ENCODE peak calls at places on chromosome 21, in nine cellular contexts. R is AG10803, Y is stomach, C is IMR-90, G is fibroblast of lung, E is colonic mucosa, O is BJ, H is pancreas, N is hepatocyte. T is an unnamed sample.
A peak's percentile ranks its signal among the peaks of the same experiment; 100 is the strongest.

GRCh38 chr21:41673071-41673470 is 93.8 kb downstream of the RIPK4 start:
- DNase-seq in C (no peak), O (no peak), R (no peak), N (no peak), Y (no peak), E (no peak), H (no peak), G (no peak), T (no peak)

GRCh38 chr21:43934716-43935705 is 70.0 kb downstream of the AGPAT3 start:
- DNase-seq in O (no peak), N (no peak), C (no peak), G (no peak), Y (no peak), H (no peak), R (no peak), E (no peak), T (no peak)

GRCh38 chr21:28337319-28337718 is 655.4 kb downstream of the LTN1 start:
- DNase-seq in H (no peak), N (peak; percentile 39), G (peak; percentile 86), Y (no peak), R (peak; percentile 72), O (no peak), C (peak; percentile 78), E (no peak), T (peak; percentile 41)

GRCh38 chr21:45506241-45506817 is 35.9 kb downstream of the SLC19A1 start:
- DNase-seq in H (no peak), N (no peak), E (no peak), C (no peak), R (no peak), G (no peak), O (no peak), Y (no peak), T (no peak)

GRCh38 chr21:39114871-39115658 is 68.2 kb downstream of the PSMG1 start:
- DNase-seq in Y (no peak), C (peak; percentile 74), G (peak; percentile 62), H (no peak), R (peak; percentile 42), N (no peak), O (no peak), E (no peak), T (no peak)

GRCh38 chr21:44427241-44428120 is 27.8 kb upstream of the LRRC3 start:
- DNase-seq in O (no peak), R (no peak), C (no peak), H (no peak), N (no peak), E (no peak), G (no peak), Y (no peak), T (no peak)

GRCh38 chr21:37449302-37449937 is 82.8 kb downstream of the DYRK1A start:
- DNase-seq in H (no peak), C (no peak), G (no peak), Y (no peak), O (no peak), R (no peak), E (no peak), N (no peak), T (no peak)

GRCh38 chr21:43291347-43291950 is 122.6 kb downstream of the CRYAA start:
- DNase-seq in C (no peak), R (no peak), G (no peak), H (no peak), Y (no peak), N (no peak), E (no peak), O (no peak), T (no peak)

GRCh38 chr21:46183910-46184624 is at the start of gene SPATC1L:
- DNase-seq in R (peak; percentile 66), N (peak; percentile 81), C (peak; percentile 83), O (no peak), G (peak; percentile 90), E (peak; percentile 60), Y (peak; percentile 39), H (peak; percentile 76), T (no peak)

GRCh38 chr21:36699546-36700294 is 805 bp downstream of the SIM2 start:
- DNase-seq in Y (no peak), N (no peak), H (no peak), G (no peak), O (no peak), C (no peak), R (no peak), E (no peak), T (no peak)

GRCh38 chr21:45834821-45835293 is 146.7 kb upstream of the COL6A1 start:
- DNase-seq in R (no peak), C (no peak), O (no peak), Y (no peak), G (no peak), H (no peak), N (no peak), E (no peak), T (no peak)

GRCh38 chr21:45142469-45142868 is 68.1 kb downstream of the ADARB1 start:
- DNase-seq in O (no peak), R (peak; percentile 79), C (peak; percentile 84), G (peak; percentile 81), N (no peak), Y (no peak), H (peak; percentile 52), E (no peak), T (peak; percentile 79)

GRCh38 chr21:46613391-46613790 is 8.5 kb upstream of the S100B start:
- DNase-seq in C (no peak), G (no peak), E (no peak), H (no peak), Y (no peak), R (no peak), N (no peak), O (no peak), T (no peak)

GRCh38 chr21:34670220-34670961 is 1.6 kb downstream of the CLIC6 start:
- DNase-seq in O (no peak), E (peak; percentile 60), N (peak; percentile 53), Y (peak; percentile 35), H (no peak), G (peak; percentile 13), C (no peak), R (no peak), T (no peak)

DNA sequence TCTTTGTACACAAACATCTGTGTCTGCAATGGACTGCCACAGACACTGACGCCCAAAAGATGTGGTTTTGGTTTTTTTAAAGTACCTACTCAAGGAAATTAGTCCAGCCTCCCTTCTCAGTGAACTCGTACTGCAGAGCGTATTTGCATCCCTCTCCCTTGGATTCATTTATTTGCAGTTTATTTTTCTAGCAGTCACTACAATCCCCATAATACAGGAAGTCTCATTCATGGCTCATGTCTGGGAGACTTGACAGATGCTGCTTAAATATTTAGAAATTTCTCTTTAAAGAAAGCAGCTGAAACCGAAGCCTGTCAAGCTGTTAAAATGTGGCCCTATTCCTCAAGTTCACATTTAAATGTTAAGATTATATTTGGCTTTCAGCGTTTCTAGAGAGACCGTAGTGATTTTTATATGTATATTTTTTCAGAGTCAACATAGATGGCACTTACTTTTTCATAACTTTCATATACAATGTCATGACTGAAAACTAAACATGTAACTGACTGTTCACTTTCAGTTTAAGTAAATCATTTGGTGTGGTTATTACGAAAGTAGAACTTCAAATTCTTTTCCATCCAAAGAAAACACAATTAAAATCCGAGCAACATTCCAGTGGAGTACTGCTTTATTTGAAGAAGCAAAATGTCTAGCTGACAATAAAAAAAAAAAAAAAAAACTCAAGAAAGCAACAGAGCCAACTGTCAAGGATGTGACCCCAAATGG is 38.0 kb downstream of the MIS18A start:
- DNase-seq in O (no peak), G (peak; percentile 82), H (no peak), C (peak; percentile 54), R (peak; percentile 55), Y (no peak), E (no peak), N (no peak), T (no peak)
- H3K4me3 ChIP-seq in O (no peak overlapping the region), G (peak overlapping the region; percentile 5), H (no peak overlapping the region), C (no peak overlapping the region), R (peak overlapping the region; percentile 20), Y (no peak overlapping the region), E (no peak overlapping the region), N (no peak overlapping the region), T (no peak overlapping the region)

GRCh38 chr21:33135925-33136324 is 66.0 kb downstream of the OLIG1 start:
- DNase-seq in H (no peak), R (no peak), O (no peak), N (no peak), C (no peak), G (no peak), E (no peak), Y (no peak), T (no peak)

GRCh38 chr21:33127154-33127893 is 57.4 kb downstream of the OLIG1 start:
- DNase-seq in Y (peak; percentile 49), C (peak; percentile 65), N (peak; percentile 84), H (peak; percentile 62), E (peak; percentile 61), G (peak; percentile 75), R (peak; percentile 48), O (no peak), T (peak; percentile 31)

GRCh38 chr21:33128538-33128937 is 58.6 kb downstream of the OLIG1 start:
- DNase-seq in R (no peak), E (no peak), H (no peak), N (no peak), Y (no peak), G (no peak), O (no peak), C (no peak), T (no peak)

GRCh38 chr21:33133912-33134311 is 64.0 kb downstream of the OLIG1 start:
- DNase-seq in H (no peak), E (no peak), C (no peak), Y (no peak), O (no peak), R (no peak), G (no peak), N (no peak), T (no peak)

GRCh38 chr21:33132054-33132453 is 62.1 kb downstream of the OLIG1 start:
- DNase-seq in E (no peak), N (no peak), O (no peak), C (no peak), R (no peak), H (no peak), G (no peak), Y (no peak), T (no peak)
- TF ChIP-seq CTCF in E (no peak), N (peak; percentile 25), O (no peak), C (no peak), R (no peak), H (no peak), G (no peak), Y (no peak), T (no peak)

GRCh38 chr21:17784604-17785402 is 34.4 kb downstream of the C21orf91 start:
- DNase-seq in C (no peak), H (no peak), Y (no peak), G (no peak), R (no peak), E (no peak), O (no peak), N (no peak), T (no peak)
- H3K4me3 ChIP-seq in C (no peak overlapping the region), H (no peak overlapping the region), Y (no peak overlapping the region), G (no peak overlapping the region), R (no peak overlapping the region), E (no peak overlapping the region), O (no peak overlapping the region), N (no peak overlapping the region), T (no peak overlapping the region)

DNA sequence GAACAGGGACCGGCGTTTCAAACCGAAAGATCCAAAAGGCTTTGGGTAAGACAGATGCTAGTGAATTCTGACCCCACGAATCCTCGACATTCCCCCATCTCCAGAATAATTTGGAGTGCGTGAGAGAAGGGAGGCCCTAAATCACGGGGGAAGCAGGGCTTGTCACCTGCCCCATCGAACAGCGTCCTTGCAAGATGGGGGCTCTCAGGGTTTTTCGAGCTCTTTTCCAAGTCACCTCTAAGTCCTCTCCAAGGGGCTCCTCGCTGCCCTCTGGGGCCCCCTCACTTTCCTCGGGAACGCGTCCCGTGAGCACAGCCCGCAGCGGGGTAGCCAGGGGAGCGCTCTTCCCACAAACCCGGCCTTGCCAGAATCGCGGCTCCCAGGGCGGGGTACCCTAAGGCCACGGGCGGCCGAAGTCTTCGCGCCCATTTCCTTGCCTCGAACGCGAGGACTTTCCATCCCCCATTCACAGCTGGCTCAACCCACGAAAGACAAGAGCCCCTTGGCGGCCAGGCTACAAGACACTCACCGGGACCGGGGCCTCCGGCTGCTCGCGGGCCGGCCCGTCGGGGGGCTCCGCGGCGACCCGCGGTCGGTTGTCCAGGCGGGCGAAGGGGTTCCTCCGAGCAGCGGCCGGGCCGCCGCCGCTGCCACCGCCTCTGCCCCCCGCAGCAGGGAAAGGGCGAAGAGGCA is 546 bp downstream of the DONSON start:
- DNase-seq in H (no peak), E (peak; percentile 49), N (peak; percentile 64), R (peak; percentile 29), C (peak; percentile 20), G (peak; percentile 38), O (no peak), Y (peak; percentile 34), T (no peak)
- TF ChIP-seq CTCF in H (no peak), E (no peak), N (no peak), R (no peak), C (no peak), G (no peak), O (no peak), Y (no peak), T (no peak)